ENCODE peak calls at places on chromosomes 13 and 19, in four cellular contexts. One of them, this sample, is unnamed.
A peak's percentile ranks its signal among the peaks of the same experiment; 100 is the strongest.

GRCh38 chr13:66348745-66349720 is 881.1 kb downstream of the PCDH9 start:
- DNase-seq in neuronal stem cell: no peak
- DNase-seq in IMR-90: no peak
- DNase-seq in trophoblast cell: no peak
- DNase-seq in this sample: no peak

GRCh38 chr13:92175330-92175729 is 776.9 kb downstream of the GPC5 start:
- DNase-seq in IMR-90: peak; percentile 62
- DNase-seq in trophoblast cell: no peak
- DNase-seq in neuronal stem cell: peak; percentile 14
- DNase-seq in this sample: peak; percentile 44

GRCh38 chr13:102141625-102142472 is 260.0 kb downstream of the FGF14 start:
- DNase-seq in trophoblast cell: no peak
- DNase-seq in IMR-90: peak; percentile 35
- DNase-seq in neuronal stem cell: no peak
- DNase-seq in this sample: peak; percentile 8

GRCh38 chr19:38676023-38676877 is 28.8 kb downstream of the ACTN4 start:
- DNase-seq in neuronal stem cell: no peak
- DNase-seq in trophoblast cell: no peak
- DNase-seq in IMR-90: peak; percentile 78
- DNase-seq in this sample: no peak

GRCh38 chr19:2678043-2678671 is 24.3 kb downstream of the GNG7 start:
- DNase-seq in trophoblast cell: no peak
- DNase-seq in IMR-90: no peak
- DNase-seq in neuronal stem cell: no peak
- DNase-seq in this sample: no peak

GRCh38 chr19:51107406-51108065 is 673 bp downstream of the CTU1 start:
- DNase-seq in neuronal stem cell: no peak
- DNase-seq in trophoblast cell: no peak
- DNase-seq in IMR-90: peak; percentile 20
- DNase-seq in this sample: peak; percentile 79

GRCh38 chr19:33388817-33389573 is 15.5 kb downstream of the CEBPG start:
- DNase-seq in neuronal stem cell: no peak
- DNase-seq in IMR-90: no peak
- DNase-seq in trophoblast cell: no peak
- DNase-seq in this sample: no peak

GRCh38 chr13:110185696-110186095 is 121.3 kb downstream of the COL4A1 start:
- DNase-seq in trophoblast cell: no peak
- DNase-seq in IMR-90: peak; percentile 17
- DNase-seq in neuronal stem cell: no peak
- DNase-seq in this sample: no peak

GRCh38 chr13:45280751-45281634 is 60.0 kb downstream of the TPT1 start:
- DNase-seq in IMR-90: peak; percentile 78
- DNase-seq in neuronal stem cell: peak; percentile 17
- DNase-seq in trophoblast cell: peak; percentile 38
- DNase-seq in this sample: peak; percentile 79

GRCh38 chr13:82330499-82330898 is 1551.8 kb downstream of the SLITRK1 start:
- DNase-seq in IMR-90: no peak
- DNase-seq in neuronal stem cell: no peak
- DNase-seq in trophoblast cell: peak; percentile 3
- DNase-seq in this sample: peak; percentile 51

GRCh38 chr19:50173144-50173543 is 10.1 kb upstream of the IZUMO2 start:
- DNase-seq in trophoblast cell: no peak
- DNase-seq in neuronal stem cell: no peak
- DNase-seq in IMR-90: no peak
- DNase-seq in this sample: peak; percentile 78

GRCh38 chr13:89554801-89555200 is 1792.7 kb upstream of the MIR17HG start:
- DNase-seq in trophoblast cell: no peak
- DNase-seq in IMR-90: no peak
- DNase-seq in neuronal stem cell: no peak
- DNase-seq in this sample: no peak

GRCh38 chr19:55603581-55604292 is 1.7 kb upstream of the ZNF865 start:
- DNase-seq in IMR-90: no peak
- DNase-seq in trophoblast cell: peak; percentile 47
- DNase-seq in neuronal stem cell: no peak
- DNase-seq in this sample: peak; percentile 45

GRCh38 chr19:22144394-22144793 is 52.4 kb downstream of the ZNF676 start:
- DNase-seq in neuronal stem cell: peak; percentile 9
- DNase-seq in trophoblast cell: no peak
- DNase-seq in IMR-90: peak; percentile 10
- DNase-seq in this sample: peak; percentile 33

GRCh38 chr19:12721656-12722565 is 1.8 kb downstream of the TNPO2 start:
- DNase-seq in trophoblast cell: no peak
- DNase-seq in neuronal stem cell: peak; percentile 80
- DNase-seq in IMR-90: peak; percentile 74
- DNase-seq in this sample: peak; percentile 90

GRCh38 chr19:45160870-45161714 is at the start of gene NKPD1:
- DNase-seq in trophoblast cell: peak; percentile 78
- DNase-seq in neuronal stem cell: no peak
- DNase-seq in IMR-90: no peak
- DNase-seq in this sample: no peak

GRCh38 chr19:47598407-47599349 is 10.3 kb upstream of the BICRA start:
- DNase-seq in trophoblast cell: peak; percentile 75
- DNase-seq in neuronal stem cell: peak; percentile 49
- DNase-seq in IMR-90: peak; percentile 96
- DNase-seq in this sample: peak; percentile 97

GRCh38 chr13:99982021-99982740 is 597 bp downstream of the ZIC2 start:
- DNase-seq in IMR-90: no peak
- DNase-seq in neuronal stem cell: no peak
- DNase-seq in trophoblast cell: peak; percentile 20
- DNase-seq in this sample: peak; percentile 52

GRCh38 chr13:47549219-47549752 is 451.8 kb downstream of the SUCLA2 start:
- DNase-seq in neuronal stem cell: no peak
- DNase-seq in IMR-90: no peak
- DNase-seq in trophoblast cell: no peak
- DNase-seq in this sample: peak; percentile 37

GRCh38 chr13:20301391-20302071 is 69.4 kb upstream of the GJB6 start:
- DNase-seq in trophoblast cell: no peak
- DNase-seq in neuronal stem cell: peak; percentile 2
- DNase-seq in IMR-90: no peak
- DNase-seq in this sample: peak; percentile 45

GRCh38 chr13:33272531-33273124 is 12.9 kb downstream of the STARD13 start:
- DNase-seq in neuronal stem cell: no peak
- DNase-seq in IMR-90: no peak
- DNase-seq in trophoblast cell: no peak
- DNase-seq in this sample: no peak

GRCh38 chr19:33368074-33368864 is 5.2 kb upstream of the CEBPG start:
- DNase-seq in trophoblast cell: no peak
- DNase-seq in neuronal stem cell: no peak
- DNase-seq in IMR-90: peak; percentile 65
- DNase-seq in this sample: no peak

GRCh38 chr19:43624933-43625332 is 5.5 kb upstream of the ZNF428 start:
- DNase-seq in IMR-90: peak; percentile 8
- DNase-seq in trophoblast cell: peak; percentile 46
- DNase-seq in neuronal stem cell: no peak
- DNase-seq in this sample: peak; percentile 94

GRCh38 chr19:35596366-35596999 is 10.5 kb downstream of the PMIS2 start:
- DNase-seq in trophoblast cell: no peak
- DNase-seq in IMR-90: no peak
- DNase-seq in neuronal stem cell: no peak
- DNase-seq in this sample: peak; percentile 37

GRCh38 chr19:10747271-10747670 is 29.4 kb downstream of the DNM2 start:
- DNase-seq in neuronal stem cell: no peak
- DNase-seq in IMR-90: no peak
- DNase-seq in trophoblast cell: no peak
- DNase-seq in this sample: peak; percentile 44

DNA sequence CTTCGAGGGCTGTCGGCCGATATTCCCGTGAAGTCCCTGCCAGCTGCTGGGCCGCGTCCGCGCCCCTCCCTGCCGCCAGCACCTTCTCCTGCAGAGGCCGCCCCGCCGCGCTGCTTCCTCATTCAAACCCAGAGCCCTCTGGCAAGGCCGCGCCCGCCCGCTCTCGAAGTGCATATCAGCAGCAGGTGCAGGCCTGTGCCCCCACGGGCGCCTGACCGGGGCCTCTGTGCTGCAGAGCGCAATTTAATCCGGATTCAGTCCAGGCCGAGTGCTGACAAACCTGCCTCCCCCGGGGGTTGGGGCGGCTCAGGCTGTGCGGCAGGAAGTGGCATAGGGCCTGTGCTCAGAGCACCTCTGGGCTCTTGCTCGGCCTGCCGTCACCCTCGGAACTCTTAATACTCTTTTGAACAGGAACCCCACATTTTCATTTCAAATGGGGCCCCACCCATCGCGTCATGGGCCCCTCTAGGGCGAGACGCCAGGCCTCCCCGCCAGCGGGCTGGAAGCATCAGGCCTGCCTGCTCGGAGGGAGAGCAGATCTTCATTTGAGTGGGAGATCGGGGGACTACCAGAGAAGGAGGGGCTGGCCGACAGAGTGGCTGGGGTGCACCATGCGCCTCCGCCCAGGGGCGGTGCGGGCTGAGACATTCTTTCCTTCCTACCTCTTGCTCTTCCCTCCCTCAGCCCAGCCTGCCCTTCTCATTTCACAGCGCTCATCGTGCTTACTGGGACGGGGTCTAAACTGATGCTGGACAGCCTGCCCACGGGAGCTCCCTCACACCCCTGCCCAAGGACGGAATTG is 125.7 kb downstream of the TNFRSF19 start:
- DNase-seq in trophoblast cell: no peak
- DNase-seq in neuronal stem cell: no peak
- DNase-seq in IMR-90: no peak
- DNase-seq in this sample: no peak
- H3K4me2 ChIP-seq in trophoblast cell: no peak overlapping the region
- H3K4me2 ChIP-seq in neuronal stem cell: no peak overlapping the region
- H3K4me2 ChIP-seq in IMR-90: no peak overlapping the region
- H3K4me2 ChIP-seq in this sample: no peak overlapping the region

GRCh38 chr13:95677564-95678386 is 836 bp downstream of the DNAJC3 start:
- DNase-seq in IMR-90: peak; percentile 23
- DNase-seq in neuronal stem cell: peak; percentile 38
- DNase-seq in trophoblast cell: no peak
- DNase-seq in this sample: peak; percentile 31
- H3K23ac ChIP-seq in IMR-90: peak overlapping the region; percentile 87
- H3K23ac ChIP-seq in neuronal stem cell: no peak overlapping the region
- H3K23ac ChIP-seq in trophoblast cell: no peak overlapping the region
- H3K23ac ChIP-seq in this sample: peak overlapping the region; percentile 90

DNA sequence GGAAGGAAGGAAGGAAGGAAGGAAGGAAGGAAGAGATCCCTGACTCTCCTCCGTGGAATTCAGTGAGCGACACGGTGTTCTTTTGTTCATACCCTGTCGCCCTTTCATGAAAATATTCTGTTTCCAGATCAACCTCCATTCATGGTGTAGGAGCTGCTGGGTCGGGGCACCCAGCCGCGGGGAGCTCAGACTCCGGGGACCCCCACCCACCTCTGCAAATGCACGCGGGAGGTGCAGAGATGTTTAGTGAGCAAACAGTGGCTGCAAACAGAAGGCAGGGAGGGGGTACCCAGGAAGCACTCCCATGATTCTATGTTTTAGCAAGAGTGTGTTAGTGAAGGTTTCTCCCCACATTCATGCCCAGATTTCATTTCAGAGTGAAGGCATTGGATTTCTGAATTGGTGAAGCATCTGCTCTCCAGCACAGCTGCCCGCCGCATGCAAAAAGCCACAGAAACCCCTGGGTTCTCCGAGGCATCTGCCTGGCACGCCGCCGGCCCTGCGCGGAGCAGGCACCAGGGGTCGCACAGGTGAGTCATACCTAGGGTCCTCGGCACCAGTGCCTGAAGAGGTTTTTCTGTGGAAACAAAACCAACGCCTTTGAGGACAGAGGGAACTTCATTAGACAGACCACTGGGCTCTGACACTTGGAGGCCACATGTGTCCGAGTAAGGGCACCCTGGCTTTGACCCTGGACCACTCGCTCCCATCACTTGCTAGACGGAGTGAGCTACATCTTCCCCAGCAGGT is 80.6 kb downstream of the ZNF557 start:
- DNase-seq in trophoblast cell: no peak
- DNase-seq in neuronal stem cell: no peak
- DNase-seq in IMR-90: no peak
- DNase-seq in this sample: no peak
- H3K4me2 ChIP-seq in trophoblast cell: no peak overlapping the region
- H3K4me2 ChIP-seq in neuronal stem cell: no peak overlapping the region
- H3K4me2 ChIP-seq in IMR-90: no peak overlapping the region
- H3K4me2 ChIP-seq in this sample: no peak overlapping the region

DNA sequence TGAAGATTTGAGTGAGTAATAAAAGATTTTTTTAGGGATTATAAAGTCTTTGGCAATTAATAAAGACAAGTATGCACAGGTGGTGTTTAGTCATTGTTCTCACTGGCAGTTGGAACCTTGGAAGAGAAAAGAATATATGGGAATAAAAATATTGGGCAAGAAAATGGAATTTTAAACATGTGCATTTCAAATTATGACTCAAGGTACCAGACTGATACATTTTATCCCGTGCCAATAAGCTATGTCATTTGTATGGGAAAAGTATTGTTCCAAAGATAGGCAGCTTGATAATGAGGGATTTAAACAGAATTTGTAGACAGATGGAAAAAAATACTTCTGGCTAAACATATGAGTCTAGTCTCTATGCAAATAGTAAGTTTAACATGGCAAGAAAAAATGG is 169.6 kb upstream of the UFM1 start:
- DNase-seq in IMR-90: peak; percentile 2
- DNase-seq in trophoblast cell: no peak
- DNase-seq in neuronal stem cell: no peak
- DNase-seq in this sample: no peak
- H3K23ac ChIP-seq in IMR-90: no peak overlapping the region
- H3K23ac ChIP-seq in trophoblast cell: no peak overlapping the region
- H3K23ac ChIP-seq in neuronal stem cell: no peak overlapping the region
- H3K23ac ChIP-seq in this sample: no peak overlapping the region

DNA sequence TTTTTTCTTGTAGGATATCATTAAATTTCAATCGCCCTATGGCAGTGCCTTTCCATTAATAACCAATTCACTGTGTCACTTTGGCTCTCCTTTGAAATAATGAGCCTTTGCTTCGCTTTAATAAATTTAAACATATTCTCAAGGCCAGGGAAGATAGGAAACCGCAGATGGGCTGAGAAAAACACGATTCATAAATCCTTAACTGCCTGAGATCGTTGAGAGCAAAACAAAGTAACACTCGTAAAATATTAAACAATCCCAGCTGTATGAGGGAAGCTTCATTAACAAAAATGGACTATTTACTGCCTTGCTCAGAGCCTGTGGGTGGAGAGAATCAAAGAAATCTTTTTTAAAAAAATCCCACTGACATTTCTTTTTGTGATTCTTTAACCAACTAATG is 342.0 kb downstream of the DACH1 start:
- DNase-seq in trophoblast cell: no peak
- DNase-seq in neuronal stem cell: no peak
- DNase-seq in IMR-90: no peak
- DNase-seq in this sample: no peak
- H3K4me2 ChIP-seq in trophoblast cell: no peak overlapping the region
- H3K4me2 ChIP-seq in neuronal stem cell: no peak overlapping the region
- H3K4me2 ChIP-seq in IMR-90: peak overlapping the region; percentile 51
- H3K4me2 ChIP-seq in this sample: no peak overlapping the region

DNA sequence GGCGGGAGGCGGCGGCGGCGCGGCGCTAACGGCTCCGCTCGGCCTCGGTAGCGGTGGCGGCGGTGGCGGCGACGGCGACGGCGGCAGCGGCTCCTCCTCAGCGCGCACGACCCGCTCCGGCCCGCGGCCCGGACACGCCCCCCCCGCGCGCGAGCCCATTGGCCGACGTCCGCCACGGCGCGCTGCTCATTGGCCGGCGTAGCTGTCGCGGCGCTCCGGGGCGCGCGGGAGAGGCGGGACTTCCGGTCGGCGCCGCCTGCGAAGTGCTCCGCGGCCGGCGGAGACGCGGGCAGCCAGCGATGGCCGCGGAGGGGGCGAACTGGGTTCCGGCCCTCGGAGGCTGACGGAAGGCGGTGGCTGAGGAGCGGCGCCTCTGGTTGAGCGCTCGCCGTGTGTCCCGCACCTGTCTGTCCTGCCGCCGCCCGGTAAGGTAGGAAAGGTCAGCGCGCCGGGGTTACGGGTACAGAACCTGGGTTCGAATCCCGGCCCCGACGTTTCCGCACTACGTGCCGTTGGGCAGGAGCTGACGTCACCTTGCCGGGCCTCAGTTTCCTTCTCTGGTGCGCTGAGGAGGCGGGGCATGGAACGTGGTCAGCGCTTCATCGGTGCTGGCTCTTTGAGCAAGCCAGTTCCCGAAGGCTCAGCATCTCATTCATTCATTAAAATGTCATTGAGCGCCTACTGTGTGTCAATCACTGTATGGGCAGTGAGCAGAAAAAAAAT is at the start of gene ELAVL1:
- DNase-seq in IMR-90: peak; percentile 85
- DNase-seq in trophoblast cell: peak; percentile 90
- DNase-seq in neuronal stem cell: peak; percentile 92
- DNase-seq in this sample: peak; percentile 94
- H3K23ac ChIP-seq in IMR-90: peak within 1 kb of the TSS; percentile 88
- H3K23ac ChIP-seq in trophoblast cell: no peak within 1 kb of the TSS
- H3K23ac ChIP-seq in neuronal stem cell: peak within 1 kb of the TSS; percentile 38
- H3K23ac ChIP-seq in this sample: peak within 1 kb of the TSS; percentile 24